ENCODE peak calls at places on chromosomes 4 and X, in five cellular contexts. Y is A549, U is uterus, F is mesothelial cell of epicardium, K is tibial nerve. A is an unnamed sample.

GRCh38 chr4:40731792-40732245 is 17.9 kb upstream of the NSUN7 start:
- DNase-seq in Y (no peak), U (no peak), F (no peak), K (no peak), A (no peak)

GRCh38 chrX:103789004-103789403 is 12.4 kb downstream of the PLP1 start:
- DNase-seq in Y (no peak), U (no peak), F (no peak), K (no peak), A (no peak)

GRCh38 chr4:56739104-56739777 is 58.1 kb upstream of the HOPX start:
- DNase-seq in Y (no peak), U (no peak), F (no peak), K (no peak), A (no peak)

GRCh38 chr4:173509031-173510001 is 20.7 kb downstream of the HAND2 start:
- DNase-seq in Y (no peak), U (peak), F (no peak), K (no peak), A (no peak)

GRCh38 chrX:1224954-1225353 is 12.5 kb upstream of the CRLF2 start:
- DNase-seq in Y (no peak), U (no peak), F (no peak), K (no peak), A (no peak)

GRCh38 chr4:170497105-170497504 is 407.3 kb upstream of the AADAT start:
- DNase-seq in Y (peak), U (no peak), F (no peak), K (no peak), A (no peak)

GRCh38 chr4:162506253-162506652 is 342.5 kb upstream of the FSTL5 start:
- DNase-seq in Y (no peak), U (no peak), F (no peak), K (no peak), A (no peak)

GRCh38 chr4:37279894-37280592 is 35.5 kb downstream of the NWD2 start:
- DNase-seq in Y (no peak), U (no peak), F (no peak), K (no peak), A (no peak)

GRCh38 chr4:123409301-123409700 is 12.7 kb downstream of the SPRY1 start:
- DNase-seq in Y (no peak), U (no peak), F (no peak), K (no peak), A (no peak)

GRCh38 chrX:69073241-69073640 is 92.0 kb downstream of the PJA1 start:
- DNase-seq in Y (no peak), U (no peak), F (no peak), K (no peak), A (no peak)

GRCh38 chr4:127732623-127733199 is 2.5 kb downstream of the SLC25A31 start:
- DNase-seq in Y (peak), U (no peak), F (no peak), K (no peak), A (peak)

GRCh38 chr4:152352645-152353116 is 183.2 kb downstream of the FBXW7 start:
- DNase-seq in Y (peak), U (peak), F (peak), K (peak), A (no peak)

GRCh38 chr4:128076465-128076864 is 15.4 kb downstream of the LARP1B start:
- DNase-seq in Y (no peak), U (no peak), F (no peak), K (no peak), A (no peak)

GRCh38 chrX:131789664-131790063 is 233.4 kb upstream of the STK26 start:
- DNase-seq in Y (no peak), U (no peak), F (no peak), K (no peak), A (no peak)

GRCh38 chrX:131791608-131792355 is 231.3 kb upstream of the STK26 start:
- DNase-seq in Y (no peak), U (no peak), F (no peak), K (no peak), A (no peak)

GRCh38 chrX:131792356-131792749 is 230.7 kb upstream of the STK26 start:
- DNase-seq in Y (peak), U (peak), F (no peak), K (no peak), A (no peak)

GRCh38 chrX:131795442-131796229 is 227.5 kb upstream of the STK26 start:
- DNase-seq in Y (no peak), U (no peak), F (no peak), K (no peak), A (no peak)

DNA sequence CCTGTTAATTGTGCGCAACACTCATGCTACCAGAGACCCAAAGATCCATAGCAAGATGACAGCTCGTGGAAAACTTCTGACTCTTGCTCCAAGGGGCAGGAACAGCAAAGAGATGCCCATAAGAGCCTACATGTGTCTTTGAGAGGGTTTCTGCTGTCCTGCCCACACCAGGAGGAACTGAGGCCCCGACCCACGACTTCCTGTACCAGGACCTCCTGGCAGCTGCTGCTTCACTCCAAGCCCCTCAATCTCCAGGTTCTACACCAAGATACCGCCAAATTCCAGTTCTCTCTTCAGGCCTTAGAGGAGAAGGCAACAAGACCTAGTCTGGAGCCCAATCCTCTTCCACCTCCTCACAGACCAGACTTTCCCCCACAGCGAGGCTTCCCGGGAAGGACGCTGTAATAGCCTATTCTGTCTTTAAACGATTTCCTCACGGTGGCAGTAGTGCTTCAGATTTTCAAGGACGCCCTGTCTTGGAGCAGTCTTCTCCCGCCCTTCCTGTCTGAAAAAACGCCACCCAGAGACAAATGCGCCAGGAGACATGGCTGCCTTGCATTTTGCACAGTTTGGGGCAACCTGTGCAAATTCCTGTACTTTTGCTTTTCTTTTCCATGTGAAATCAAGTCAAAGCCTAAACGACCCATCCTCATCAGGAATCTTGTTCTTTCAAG is 230.2 kb upstream of the STK26 start:
- DNase-seq in Y (peak), U (peak), F (no peak), K (no peak), A (no peak)
- TF ChIP-seq CTCF in Y (peak), U (peak), F (no peak), K (no peak), A (no peak)

GRCh38 chr4:63921561-63921960 is 487.7 kb downstream of the TECRL start:
- DNase-seq in Y (peak), U (no peak), F (no peak), K (no peak), A (no peak)
- TF ChIP-seq CTCF in Y (no peak), U (no peak), F (no peak), K (no peak), A (no peak)

GRCh38 chrX:154717824-154718223 is 33.1 kb downstream of the GAB3 start:
- DNase-seq in Y (no peak), U (no peak), F (no peak), K (no peak), A (no peak)
- TF ChIP-seq CTCF in Y (no peak), U (no peak), F (no peak), K (no peak), A (no peak)

GRCh38 chr4:74755486-74755885 is 38.8 kb downstream of the BTC start:
- DNase-seq in Y (no peak), U (peak), F (no peak), K (no peak), A (no peak)

GRCh38 chr4:74752798-74753197 is 41.5 kb downstream of the BTC start:
- DNase-seq in Y (no peak), U (no peak), F (no peak), K (no peak), A (no peak)

GRCh38 chr4:74754218-74754617 is 40.1 kb downstream of the BTC start:
- DNase-seq in Y (no peak), U (no peak), F (no peak), K (no peak), A (no peak)

GRCh38 chr4:74751247-74751646 is 43.1 kb downstream of the BTC start:
- DNase-seq in Y (no peak), U (no peak), F (no peak), K (no peak), A (no peak)

GRCh38 chr4:74751856-74752255 is 42.5 kb downstream of the BTC start:
- DNase-seq in Y (no peak), U (no peak), F (no peak), K (no peak), A (no peak)
- TF ChIP-seq CTCF in Y (no peak), U (no peak), F (no peak), K (no peak), A (no peak)

GRCh38 chr4:14386196-14386595 is 616.1 kb upstream of the CPEB2 start:
- DNase-seq in Y (no peak), U (no peak), F (no peak), K (no peak), A (no peak)
- TF ChIP-seq CTCF in Y (no peak), U (no peak), F (no peak), K (no peak), A (no peak)

DNA sequence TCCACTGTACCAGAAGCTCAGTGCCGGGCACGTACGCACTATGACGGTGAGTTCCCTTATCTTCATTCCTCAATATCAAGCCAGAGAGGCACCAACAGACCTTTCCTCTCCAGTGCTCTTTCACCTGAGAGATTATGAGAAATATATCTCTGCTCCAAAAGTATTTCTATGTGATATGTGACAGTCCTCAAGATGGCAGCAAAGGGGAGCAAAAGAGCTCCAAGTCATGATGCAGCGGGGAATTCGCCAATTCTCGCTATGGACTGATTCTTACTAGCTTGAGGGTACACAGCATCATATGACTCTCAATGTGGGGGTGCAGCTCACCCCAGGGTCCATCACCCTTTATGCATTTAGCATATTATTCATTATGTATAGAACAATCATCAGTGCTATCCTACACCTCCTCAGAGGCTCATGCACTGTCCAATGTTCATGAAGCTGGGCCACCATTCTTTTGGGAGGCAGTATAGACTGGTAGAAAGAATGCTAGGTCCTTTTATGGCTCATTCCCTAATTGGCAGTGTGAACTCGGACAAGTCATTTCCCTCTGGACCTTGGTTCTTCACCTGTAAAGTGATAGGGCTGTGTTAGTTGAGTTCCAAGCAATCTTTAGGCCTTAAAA is 12.8 kb upstream of the IQSEC2 start:
- DNase-seq in Y (peak), U (no peak), F (no peak), K (no peak), A (no peak)
- TF ChIP-seq CTCF in Y (peak), U (no peak), F (no peak), K (no peak), A (peak)

GRCh38 chrX:74535633-74536141 is 78.7 kb downstream of the RLIM start:
- DNase-seq in Y (no peak), U (peak), F (no peak), K (peak), A (no peak)

GRCh38 chrX:74537011-74537390 is 77.4 kb downstream of the RLIM start:
- DNase-seq in Y (no peak), U (peak), F (no peak), K (no peak), A (no peak)

GRCh38 chrX:74535211-74535621 is 79.2 kb downstream of the RLIM start:
- DNase-seq in Y (peak), U (no peak), F (no peak), K (no peak), A (no peak)

GRCh38 chrX:74534569-74535038 is 79.8 kb downstream of the RLIM start:
- DNase-seq in Y (no peak), U (no peak), F (no peak), K (no peak), A (no peak)

DNA sequence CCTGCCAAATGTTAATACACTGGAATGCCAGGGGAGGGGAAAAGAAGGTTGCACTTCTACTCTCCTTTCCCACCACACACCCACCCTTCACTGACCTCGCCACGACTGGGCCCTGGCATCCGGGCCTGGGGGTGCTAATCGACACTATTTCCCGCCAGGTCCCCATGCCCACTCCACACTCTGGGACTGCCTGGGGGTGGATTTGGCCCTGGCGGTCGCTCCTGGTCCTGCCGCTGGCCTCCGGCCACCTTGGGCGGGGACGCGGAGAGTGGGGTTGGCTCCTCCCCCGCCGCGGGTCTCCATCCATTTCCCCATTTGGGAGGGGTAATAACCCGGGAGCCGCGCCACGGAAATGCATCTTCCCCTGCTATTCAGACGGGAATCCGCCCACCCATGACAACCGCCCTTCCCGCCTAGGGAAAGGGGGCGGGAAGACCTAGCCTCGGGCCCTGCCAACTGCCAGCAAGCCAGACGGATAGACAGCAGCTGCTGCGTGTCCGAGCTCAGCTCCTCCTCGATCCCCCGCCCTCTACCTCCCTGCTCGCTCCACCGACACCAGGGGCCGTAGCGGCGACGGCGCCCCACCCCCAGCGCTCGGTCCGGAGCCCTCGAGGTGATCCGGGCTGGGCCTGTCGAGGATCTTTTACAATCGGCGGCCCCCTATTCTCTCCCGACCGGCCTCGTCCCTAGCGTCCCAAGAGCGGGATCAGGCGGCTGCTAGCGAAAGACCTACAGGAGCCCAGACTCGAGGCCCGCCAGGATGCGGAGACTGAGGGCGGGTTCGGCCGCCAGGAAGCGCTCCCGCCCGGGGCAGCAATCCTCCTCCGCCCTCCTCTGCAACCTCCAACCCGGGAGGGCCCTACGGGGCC is 78.0 kb downstream of the RLIM start:
- DNase-seq in Y (no peak), U (peak), F (peak), K (peak), A (peak)
- TF ChIP-seq CTCF in Y (no peak), U (peak), F (no peak), K (no peak), A (no peak)

GRCh38 chr4:140309124-140309870 is 64.1 kb upstream of the SCOC start:
- DNase-seq in Y (peak), U (no peak), F (no peak), K (no peak), A (no peak)
- TF ChIP-seq CTCF in Y (no peak), U (no peak), F (no peak), K (no peak), A (no peak)